ENCODE peak calls at places on chromosomes 6 and 20, in seven cellular contexts. One of them, this sample, is unnamed.

GRCh38 chr6:75693534-75693933 is 55.5 kb upstream of the MYO6 start:
- DNase-seq in K562: no peak
- DNase-seq in tibial artery: no peak
- DNase-seq in colonic mucosa: no peak
- DNase-seq in pancreas: no peak
- DNase-seq in CD8-positive, alpha-beta memory T cell: no peak
- DNase-seq in CD4-positive, alpha-beta T cell: no peak
- DNase-seq in this sample: no peak

GRCh38 chr20:62142252-62143117 is 709 bp downstream of the PSMA7 start:
- DNase-seq in tibial artery: no peak
- DNase-seq in CD8-positive, alpha-beta memory T cell: no peak
- DNase-seq in K562: peak; percentile 29
- DNase-seq in CD4-positive, alpha-beta T cell: no peak
- DNase-seq in pancreas: no peak
- DNase-seq in colonic mucosa: peak; percentile 41
- DNase-seq in this sample: no peak

GRCh38 chr20:41029150-41029872 is 689 bp downstream of the TOP1 start:
- DNase-seq in pancreas: no peak
- DNase-seq in colonic mucosa: peak; percentile 40
- DNase-seq in K562: peak; percentile 47
- DNase-seq in CD8-positive, alpha-beta memory T cell: peak; percentile 52
- DNase-seq in tibial artery: peak; percentile 35
- DNase-seq in CD4-positive, alpha-beta T cell: peak; percentile 11
- DNase-seq in this sample: peak; percentile 69

GRCh38 chr20:6008254-6008653 is 45.6 kb downstream of the LRRN4 start:
- DNase-seq in pancreas: no peak
- DNase-seq in colonic mucosa: peak; percentile 29
- DNase-seq in K562: peak; percentile 26
- DNase-seq in CD4-positive, alpha-beta T cell: no peak
- DNase-seq in tibial artery: peak; percentile 82
- DNase-seq in CD8-positive, alpha-beta memory T cell: no peak
- DNase-seq in this sample: peak; percentile 86

GRCh38 chr6:108771421-108771820 is 76.8 kb upstream of the ARMC2 start:
- DNase-seq in CD4-positive, alpha-beta T cell: no peak
- DNase-seq in colonic mucosa: no peak
- DNase-seq in pancreas: no peak
- DNase-seq in K562: no peak
- DNase-seq in tibial artery: no peak
- DNase-seq in CD8-positive, alpha-beta memory T cell: no peak
- DNase-seq in this sample: no peak

GRCh38 chr6:13044390-13044789 is 283.9 kb downstream of the TBC1D7 start:
- DNase-seq in tibial artery: no peak
- DNase-seq in pancreas: no peak
- DNase-seq in colonic mucosa: no peak
- DNase-seq in CD4-positive, alpha-beta T cell: no peak
- DNase-seq in CD8-positive, alpha-beta memory T cell: no peak
- DNase-seq in K562: peak; percentile 59
- DNase-seq in this sample: peak; percentile 59

GRCh38 chr20:17849901-17850673 is 118.5 kb downstream of the SNX5 start:
- DNase-seq in colonic mucosa: no peak
- DNase-seq in CD8-positive, alpha-beta memory T cell: no peak
- DNase-seq in tibial artery: peak; percentile 90
- DNase-seq in pancreas: no peak
- DNase-seq in K562: no peak
- DNase-seq in CD4-positive, alpha-beta T cell: no peak
- DNase-seq in this sample: peak; percentile 92

GRCh38 chr20:57387463-57387862 is 3.7 kb upstream of the RBM38 start:
- DNase-seq in CD4-positive, alpha-beta T cell: no peak
- DNase-seq in pancreas: no peak
- DNase-seq in colonic mucosa: no peak
- DNase-seq in K562: no peak
- DNase-seq in tibial artery: peak; percentile 15
- DNase-seq in CD8-positive, alpha-beta memory T cell: no peak
- DNase-seq in this sample: no peak

GRCh38 chr6:78770766-78771165 is 96.6 kb upstream of the IRAK1BP1 start:
- DNase-seq in pancreas: no peak
- DNase-seq in CD4-positive, alpha-beta T cell: no peak
- DNase-seq in CD8-positive, alpha-beta memory T cell: no peak
- DNase-seq in colonic mucosa: no peak
- DNase-seq in K562: no peak
- DNase-seq in tibial artery: no peak
- DNase-seq in this sample: no peak

GRCh38 chr6:158978752-158979151 is 21.2 kb downstream of the RSPH3 start:
- DNase-seq in pancreas: no peak
- DNase-seq in CD4-positive, alpha-beta T cell: no peak
- DNase-seq in colonic mucosa: no peak
- DNase-seq in CD8-positive, alpha-beta memory T cell: no peak
- DNase-seq in K562: no peak
- DNase-seq in tibial artery: no peak
- DNase-seq in this sample: no peak

GRCh38 chr6:141874930-141875602 is 257.7 kb upstream of the GJE1 start:
- DNase-seq in pancreas: no peak
- DNase-seq in CD4-positive, alpha-beta T cell: no peak
- DNase-seq in CD8-positive, alpha-beta memory T cell: no peak
- DNase-seq in colonic mucosa: no peak
- DNase-seq in tibial artery: no peak
- DNase-seq in K562: no peak
- DNase-seq in this sample: no peak

GRCh38 chr6:136593748-136594490 is 43.7 kb upstream of the MAP7 start:
- DNase-seq in pancreas: peak; percentile 62
- DNase-seq in CD8-positive, alpha-beta memory T cell: no peak
- DNase-seq in K562: peak; percentile 42
- DNase-seq in CD4-positive, alpha-beta T cell: no peak
- DNase-seq in tibial artery: no peak
- DNase-seq in colonic mucosa: no peak
- DNase-seq in this sample: peak; percentile 88

GRCh38 chr6:36563928-36564284 is 16.6 kb upstream of the STK38 start:
- DNase-seq in K562: no peak
- DNase-seq in pancreas: no peak
- DNase-seq in colonic mucosa: no peak
- DNase-seq in CD4-positive, alpha-beta T cell: no peak
- DNase-seq in CD8-positive, alpha-beta memory T cell: no peak
- DNase-seq in tibial artery: no peak
- DNase-seq in this sample: no peak

GRCh38 chr20:52937701-52938100 is 34.5 kb upstream of the TSHZ2 start:
- DNase-seq in colonic mucosa: no peak
- DNase-seq in CD4-positive, alpha-beta T cell: no peak
- DNase-seq in CD8-positive, alpha-beta memory T cell: no peak
- DNase-seq in tibial artery: no peak
- DNase-seq in K562: peak; percentile 9
- DNase-seq in pancreas: no peak
- DNase-seq in this sample: no peak

GRCh38 chr6:166654573-166654972 is 27.5 kb upstream of the RPS6KA2 start:
- DNase-seq in CD8-positive, alpha-beta memory T cell: no peak
- DNase-seq in pancreas: no peak
- DNase-seq in CD4-positive, alpha-beta T cell: no peak
- DNase-seq in colonic mucosa: no peak
- DNase-seq in K562: no peak
- DNase-seq in tibial artery: no peak
- DNase-seq in this sample: no peak

GRCh38 chr20:47304287-47304686 is 52.2 kb downstream of the ZMYND8 start:
- DNase-seq in CD4-positive, alpha-beta T cell: no peak
- DNase-seq in pancreas: no peak
- DNase-seq in colonic mucosa: peak; percentile 43
- DNase-seq in tibial artery: no peak
- DNase-seq in CD8-positive, alpha-beta memory T cell: no peak
- DNase-seq in K562: no peak
- DNase-seq in this sample: no peak

DNA sequence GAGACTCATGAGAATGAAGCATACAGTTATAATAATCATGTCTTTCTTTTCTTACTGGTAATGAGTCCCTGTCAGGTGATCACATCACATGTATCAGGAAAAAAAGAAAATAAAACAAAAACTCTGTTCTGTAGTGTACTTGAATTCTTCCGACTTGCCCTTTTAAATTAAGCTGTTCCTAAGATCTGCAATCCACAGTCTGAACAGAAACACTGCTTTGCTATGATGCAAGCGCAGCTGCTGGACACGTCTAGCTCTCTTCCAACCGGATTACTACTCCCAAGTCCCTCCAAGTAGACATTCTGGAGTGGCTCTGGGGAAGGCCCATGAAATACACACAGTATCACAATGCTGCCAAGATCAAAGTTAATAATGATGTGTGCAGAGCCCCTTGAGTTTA is 83.7 kb downstream of the FYN start:
- DNase-seq in CD4-positive, alpha-beta T cell: no peak
- DNase-seq in tibial artery: peak; percentile 63
- DNase-seq in K562: no peak
- DNase-seq in colonic mucosa: no peak
- DNase-seq in CD8-positive, alpha-beta memory T cell: no peak
- DNase-seq in pancreas: no peak
- DNase-seq in this sample: no peak
- H3K27ac ChIP-seq in CD4-positive, alpha-beta T cell: no peak overlapping the region
- H3K27ac ChIP-seq in tibial artery: no peak overlapping the region
- H3K27ac ChIP-seq in K562: no peak overlapping the region
- H3K27ac ChIP-seq in colonic mucosa: no peak overlapping the region
- H3K27ac ChIP-seq in CD8-positive, alpha-beta memory T cell: no peak overlapping the region
- H3K27ac ChIP-seq in pancreas: no peak overlapping the region
- H3K27ac ChIP-seq in this sample: no peak overlapping the region

DNA sequence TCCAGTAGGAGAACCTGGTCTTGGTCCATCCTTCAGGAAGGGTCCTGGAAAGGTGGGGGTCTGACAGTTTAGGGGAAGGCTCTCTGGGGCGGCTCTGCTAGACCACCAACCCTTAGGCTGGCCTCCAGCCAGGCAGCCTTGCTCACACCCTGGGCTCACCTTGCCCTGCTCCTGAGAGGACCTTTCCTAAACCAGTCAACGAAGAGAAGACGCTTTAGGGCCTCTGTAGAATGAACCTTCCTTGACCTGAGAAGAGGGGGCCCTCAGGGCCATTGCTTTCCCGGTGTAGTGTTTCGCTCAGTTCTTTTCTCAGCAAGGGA is 1.1 kb downstream of the CDC25B start:
- DNase-seq in K562: no peak
- DNase-seq in colonic mucosa: no peak
- DNase-seq in CD8-positive, alpha-beta memory T cell: no peak
- DNase-seq in pancreas: no peak
- DNase-seq in CD4-positive, alpha-beta T cell: no peak
- DNase-seq in tibial artery: no peak
- DNase-seq in this sample: no peak
- H3K27ac ChIP-seq in K562: no peak overlapping the region
- H3K27ac ChIP-seq in colonic mucosa: peak overlapping the region; percentile 98
- H3K27ac ChIP-seq in CD8-positive, alpha-beta memory T cell: peak overlapping the region; percentile 60
- H3K27ac ChIP-seq in pancreas: no peak overlapping the region
- H3K27ac ChIP-seq in CD4-positive, alpha-beta T cell: peak overlapping the region; percentile 78
- H3K27ac ChIP-seq in tibial artery: peak overlapping the region; percentile 93
- H3K27ac ChIP-seq in this sample: peak overlapping the region; percentile 100

DNA sequence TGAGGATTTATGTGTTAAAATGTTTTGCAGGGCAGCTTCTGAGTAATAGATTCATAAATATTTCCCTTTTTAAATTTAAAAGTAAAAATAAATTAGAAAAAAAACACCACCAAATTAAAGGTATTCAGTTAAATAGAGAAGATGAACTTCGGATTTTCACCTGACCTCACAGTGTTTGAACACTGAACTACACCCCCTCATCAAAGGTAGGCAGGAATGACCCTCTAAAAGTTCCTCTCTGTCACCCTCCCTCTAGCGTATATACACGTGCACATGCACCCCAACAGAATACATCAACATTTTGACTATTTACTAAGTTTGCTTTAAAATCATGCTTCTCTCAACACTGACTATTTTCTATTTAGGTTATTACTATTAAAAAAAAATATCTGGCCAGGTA is 528.3 kb downstream of the QKI start:
- DNase-seq in colonic mucosa: no peak
- DNase-seq in CD8-positive, alpha-beta memory T cell: no peak
- DNase-seq in K562: no peak
- DNase-seq in pancreas: no peak
- DNase-seq in CD4-positive, alpha-beta T cell: no peak
- DNase-seq in tibial artery: no peak
- DNase-seq in this sample: no peak
- H3K27ac ChIP-seq in colonic mucosa: no peak overlapping the region
- H3K27ac ChIP-seq in CD8-positive, alpha-beta memory T cell: no peak overlapping the region
- H3K27ac ChIP-seq in K562: no peak overlapping the region
- H3K27ac ChIP-seq in pancreas: no peak overlapping the region
- H3K27ac ChIP-seq in CD4-positive, alpha-beta T cell: no peak overlapping the region
- H3K27ac ChIP-seq in tibial artery: no peak overlapping the region
- H3K27ac ChIP-seq in this sample: no peak overlapping the region

GRCh38 chr20:9829835-9830234 is 9.0 kb downstream of the PAK5 start:
- DNase-seq in tibial artery: no peak
- DNase-seq in pancreas: no peak
- DNase-seq in K562: no peak
- DNase-seq in colonic mucosa: no peak
- DNase-seq in CD4-positive, alpha-beta T cell: no peak
- DNase-seq in CD8-positive, alpha-beta memory T cell: no peak
- DNase-seq in this sample: no peak

GRCh38 chr20:9835302-9835701 is 3.6 kb downstream of the PAK5 start:
- DNase-seq in CD4-positive, alpha-beta T cell: no peak
- DNase-seq in CD8-positive, alpha-beta memory T cell: no peak
- DNase-seq in colonic mucosa: no peak
- DNase-seq in pancreas: no peak
- DNase-seq in K562: no peak
- DNase-seq in tibial artery: no peak
- DNase-seq in this sample: no peak

DNA sequence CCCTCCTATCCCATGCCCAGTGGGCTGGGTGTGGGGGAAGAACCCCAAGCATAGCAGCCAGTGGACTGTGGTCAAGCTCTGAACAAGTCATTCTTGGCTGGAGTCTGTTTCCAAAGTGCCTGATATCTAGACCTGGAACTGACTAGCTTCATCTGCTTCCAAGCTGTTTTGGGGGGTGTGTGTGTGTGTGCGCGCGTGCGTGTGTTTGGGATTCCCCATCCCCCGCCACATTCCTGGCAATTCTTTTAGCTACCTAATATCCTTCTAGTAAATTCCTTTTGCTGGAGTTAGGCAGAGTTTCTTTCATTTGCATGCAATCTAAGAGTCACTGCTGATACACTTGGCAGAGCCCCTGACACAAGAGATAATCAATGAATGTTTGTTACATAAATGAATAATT is 7.8 kb downstream of the PAK5 start:
- DNase-seq in K562: no peak
- DNase-seq in CD4-positive, alpha-beta T cell: no peak
- DNase-seq in pancreas: no peak
- DNase-seq in tibial artery: no peak
- DNase-seq in colonic mucosa: no peak
- DNase-seq in CD8-positive, alpha-beta memory T cell: no peak
- DNase-seq in this sample: no peak
- H3K27ac ChIP-seq in K562: no peak overlapping the region
- H3K27ac ChIP-seq in CD4-positive, alpha-beta T cell: no peak overlapping the region
- H3K27ac ChIP-seq in pancreas: no peak overlapping the region
- H3K27ac ChIP-seq in tibial artery: no peak overlapping the region
- H3K27ac ChIP-seq in colonic mucosa: no peak overlapping the region
- H3K27ac ChIP-seq in CD8-positive, alpha-beta memory T cell: no peak overlapping the region
- H3K27ac ChIP-seq in this sample: no peak overlapping the region